ENCODE peak calls at places on chromosomes 11 and 22, in six cellular contexts. One of them, this sample, is unnamed.

GRCh38 chr11:104653011-104653806 is 245.1 kb downstream of the CASP12 start:
- DNase-seq in OCI-LY7: no peak
- DNase-seq in uterus: no peak
- DNase-seq in lower lobe of right lung: no peak
- DNase-seq in WTC11: no peak
- DNase-seq in AG04450: no peak
- DNase-seq in this sample: no peak

GRCh38 chr11:77299528-77299993 is 1.9 kb downstream of the GDPD4 start:
- DNase-seq in OCI-LY7: no peak
- DNase-seq in uterus: no peak
- DNase-seq in lower lobe of right lung: no peak
- DNase-seq in AG04450: no peak
- DNase-seq in WTC11: no peak
- DNase-seq in this sample: no peak

GRCh38 chr11:28110108-28110838 is 2.1 kb downstream of the METTL15 start:
- DNase-seq in WTC11: peak
- DNase-seq in lower lobe of right lung: peak
- DNase-seq in AG04450: peak
- DNase-seq in uterus: peak
- DNase-seq in OCI-LY7: peak
- DNase-seq in this sample: peak

GRCh38 chr11:94457118-94458029 is 36.3 kb downstream of the MRE11 start:
- DNase-seq in uterus: no peak
- DNase-seq in WTC11: no peak
- DNase-seq in AG04450: no peak
- DNase-seq in OCI-LY7: no peak
- DNase-seq in lower lobe of right lung: no peak
- DNase-seq in this sample: no peak

GRCh38 chr22:38455530-38456271 is 702 bp upstream of the KCNJ4 start:
- DNase-seq in WTC11: peak
- DNase-seq in AG04450: no peak
- DNase-seq in lower lobe of right lung: no peak
- DNase-seq in OCI-LY7: peak
- DNase-seq in uterus: no peak
- DNase-seq in this sample: no peak

GRCh38 chr11:67178421-67178820 is 59.4 kb downstream of the KDM2A start:
- DNase-seq in AG04450: no peak
- DNase-seq in OCI-LY7: no peak
- DNase-seq in uterus: no peak
- DNase-seq in WTC11: no peak
- DNase-seq in lower lobe of right lung: no peak
- DNase-seq in this sample: no peak

GRCh38 chr11:44528103-44528502 is 37.4 kb upstream of the CD82 start:
- DNase-seq in WTC11: no peak
- DNase-seq in uterus: no peak
- DNase-seq in AG04450: no peak
- DNase-seq in OCI-LY7: no peak
- DNase-seq in lower lobe of right lung: no peak
- DNase-seq in this sample: no peak

GRCh38 chr11:11731311-11732083 is 109.7 kb upstream of the GALNT18 start:
- DNase-seq in WTC11: no peak
- DNase-seq in AG04450: peak
- DNase-seq in OCI-LY7: no peak
- DNase-seq in lower lobe of right lung: no peak
- DNase-seq in uterus: no peak
- DNase-seq in this sample: no peak

GRCh38 chr11:17208257-17208999 is 642 bp upstream of the PIK3C2A start:
- DNase-seq in uterus: peak
- DNase-seq in WTC11: peak
- DNase-seq in lower lobe of right lung: no peak
- DNase-seq in AG04450: no peak
- DNase-seq in OCI-LY7: peak
- DNase-seq in this sample: peak

GRCh38 chr22:21937041-21937820 is 15.4 kb downstream of the PPM1F start:
- DNase-seq in OCI-LY7: no peak
- DNase-seq in AG04450: no peak
- DNase-seq in lower lobe of right lung: peak
- DNase-seq in WTC11: no peak
- DNase-seq in uterus: no peak
- DNase-seq in this sample: peak

GRCh38 chr22:42747701-42748513 is 27.2 kb upstream of the A4GALT start:
- DNase-seq in AG04450: no peak
- DNase-seq in OCI-LY7: no peak
- DNase-seq in uterus: no peak
- DNase-seq in WTC11: no peak
- DNase-seq in lower lobe of right lung: no peak
- DNase-seq in this sample: no peak

GRCh38 chr11:44110231-44110679 is 14.8 kb downstream of the EXT2 start:
- DNase-seq in OCI-LY7: peak
- DNase-seq in uterus: peak
- DNase-seq in lower lobe of right lung: no peak
- DNase-seq in WTC11: peak
- DNase-seq in AG04450: no peak
- DNase-seq in this sample: peak

GRCh38 chr11:20038969-20039368 is 121.3 kb downstream of the DBX1 start:
- DNase-seq in WTC11: no peak
- DNase-seq in uterus: no peak
- DNase-seq in lower lobe of right lung: no peak
- DNase-seq in OCI-LY7: no peak
- DNase-seq in AG04450: no peak
- DNase-seq in this sample: no peak

GRCh38 chr11:7612661-7613393 is 60.5 kb downstream of the CYB5R2 start:
- DNase-seq in uterus: no peak
- DNase-seq in OCI-LY7: no peak
- DNase-seq in AG04450: no peak
- DNase-seq in lower lobe of right lung: no peak
- DNase-seq in WTC11: no peak
- DNase-seq in this sample: no peak

GRCh38 chr11:94938399-94939055 is 34.8 kb downstream of the CWC15 start:
- DNase-seq in lower lobe of right lung: peak
- DNase-seq in AG04450: no peak
- DNase-seq in WTC11: no peak
- DNase-seq in OCI-LY7: no peak
- DNase-seq in uterus: peak
- DNase-seq in this sample: no peak

GRCh38 chr22:17767236-17768065 is 6.8 kb downstream of the BID start:
- DNase-seq in AG04450: no peak
- DNase-seq in WTC11: no peak
- DNase-seq in lower lobe of right lung: no peak
- DNase-seq in uterus: no peak
- DNase-seq in OCI-LY7: no peak
- DNase-seq in this sample: no peak

GRCh38 chr22:46056169-46057041 is 79.4 kb upstream of the WNT7B start:
- DNase-seq in AG04450: no peak
- DNase-seq in lower lobe of right lung: peak
- DNase-seq in uterus: peak
- DNase-seq in WTC11: peak
- DNase-seq in OCI-LY7: peak
- DNase-seq in this sample: no peak

GRCh38 chr11:108984548-108984947 is 319.7 kb downstream of the DDX10 start:
- DNase-seq in OCI-LY7: no peak
- DNase-seq in lower lobe of right lung: no peak
- DNase-seq in uterus: no peak
- DNase-seq in AG04450: no peak
- DNase-seq in WTC11: no peak
- DNase-seq in this sample: no peak

GRCh38 chr11:109308551-109308950 is 113.4 kb upstream of the C11orf87 start:
- DNase-seq in WTC11: no peak
- DNase-seq in AG04450: no peak
- DNase-seq in lower lobe of right lung: no peak
- DNase-seq in OCI-LY7: no peak
- DNase-seq in uterus: no peak
- DNase-seq in this sample: no peak

GRCh38 chr22:37449281-37449680 is 22.0 kb upstream of the ELFN2 start:
- DNase-seq in OCI-LY7: no peak
- DNase-seq in uterus: no peak
- DNase-seq in AG04450: no peak
- DNase-seq in WTC11: no peak
- DNase-seq in lower lobe of right lung: no peak
- DNase-seq in this sample: no peak

GRCh38 chr11:10809373-10810199 is 860 bp upstream of the EIF4G2 start:
- DNase-seq in WTC11: peak
- DNase-seq in OCI-LY7: peak
- DNase-seq in uterus: peak
- DNase-seq in AG04450: peak
- DNase-seq in lower lobe of right lung: no peak
- DNase-seq in this sample: peak

GRCh38 chr22:50329236-50329635 is 2.4 kb upstream of the DENND6B start:
- DNase-seq in OCI-LY7: no peak
- DNase-seq in uterus: no peak
- DNase-seq in AG04450: no peak
- DNase-seq in lower lobe of right lung: no peak
- DNase-seq in WTC11: no peak
- DNase-seq in this sample: no peak

GRCh38 chr11:57249384-57250319 is 12.6 kb upstream of the APLNR start:
- DNase-seq in OCI-LY7: peak
- DNase-seq in uterus: peak
- DNase-seq in WTC11: peak
- DNase-seq in AG04450: peak
- DNase-seq in lower lobe of right lung: peak
- DNase-seq in this sample: peak

GRCh38 chr11:4606231-4607015 is 1.6 kb downstream of the TRIM68 start:
- DNase-seq in uterus: no peak
- DNase-seq in OCI-LY7: no peak
- DNase-seq in WTC11: no peak
- DNase-seq in AG04450: no peak
- DNase-seq in lower lobe of right lung: no peak
- DNase-seq in this sample: peak

GRCh38 chr11:122024278-122024677 is 91.7 kb downstream of the BLID start:
- DNase-seq in WTC11: no peak
- DNase-seq in lower lobe of right lung: no peak
- DNase-seq in uterus: no peak
- DNase-seq in AG04450: no peak
- DNase-seq in OCI-LY7: no peak
- DNase-seq in this sample: no peak

GRCh38 chr11:122019908-122020694 is 95.9 kb downstream of the BLID start:
- DNase-seq in OCI-LY7: no peak
- DNase-seq in WTC11: no peak
- DNase-seq in lower lobe of right lung: no peak
- DNase-seq in AG04450: no peak
- DNase-seq in uterus: no peak
- DNase-seq in this sample: no peak

GRCh38 chr11:122023614-122024250 is 92.3 kb downstream of the BLID start:
- DNase-seq in AG04450: no peak
- DNase-seq in lower lobe of right lung: no peak
- DNase-seq in uterus: no peak
- DNase-seq in WTC11: no peak
- DNase-seq in OCI-LY7: no peak
- DNase-seq in this sample: no peak

GRCh38 chr11:122022646-122023045 is 93.4 kb downstream of the BLID start:
- DNase-seq in WTC11: no peak
- DNase-seq in lower lobe of right lung: no peak
- DNase-seq in OCI-LY7: no peak
- DNase-seq in AG04450: no peak
- DNase-seq in uterus: no peak
- DNase-seq in this sample: no peak

GRCh38 chr11:122020902-122021301 is 95.1 kb downstream of the BLID start:
- DNase-seq in AG04450: no peak
- DNase-seq in lower lobe of right lung: no peak
- DNase-seq in WTC11: no peak
- DNase-seq in OCI-LY7: peak
- DNase-seq in uterus: no peak
- DNase-seq in this sample: no peak
- TF ChIP-seq CTCF in AG04450: peak
- TF ChIP-seq CTCF in lower lobe of right lung: no peak
- TF ChIP-seq CTCF in WTC11: peak
- TF ChIP-seq CTCF in OCI-LY7: peak
- TF ChIP-seq CTCF in uterus: peak
- TF ChIP-seq CTCF in this sample: no peak

DNA sequence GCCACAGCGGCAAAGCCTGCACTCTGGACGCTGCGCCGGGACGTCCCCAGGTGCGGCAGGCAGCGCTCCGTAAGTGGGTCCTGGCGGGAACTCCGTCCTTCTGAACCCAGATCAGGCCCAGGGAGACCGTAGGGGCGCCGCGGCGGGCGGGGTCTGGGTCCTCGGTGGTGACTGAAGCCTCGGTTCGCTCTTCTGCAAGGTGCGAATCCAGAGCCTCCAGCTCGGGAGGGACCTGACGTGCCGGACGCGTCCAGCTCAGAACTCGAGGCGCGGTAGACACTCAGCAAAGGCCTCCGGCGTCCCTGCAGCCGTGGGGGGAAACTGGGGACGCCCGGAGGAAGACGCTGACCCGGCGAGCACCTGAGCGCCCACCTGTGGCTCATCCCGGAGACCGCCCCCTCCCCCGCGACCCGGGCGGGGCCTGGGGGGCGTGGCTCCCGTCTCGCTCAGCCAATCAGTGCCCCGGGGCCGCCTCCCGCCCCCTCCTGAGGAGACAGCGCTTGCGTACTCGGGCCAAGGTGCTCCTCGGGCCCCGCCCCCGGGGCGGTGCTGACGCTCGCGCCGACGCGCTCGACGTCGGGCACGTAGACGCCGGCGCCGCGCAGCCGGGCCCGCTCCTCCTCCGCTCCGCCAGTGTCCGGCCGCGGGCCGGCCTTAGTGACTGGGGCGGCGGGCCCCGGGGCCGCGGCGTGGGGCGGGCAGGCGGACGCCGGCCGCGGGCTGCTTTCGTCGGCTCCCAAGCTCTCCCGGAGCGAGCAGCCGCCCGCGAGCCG is at the start of gene PPFIA1:
- DNase-seq in AG04450: peak
- DNase-seq in WTC11: peak
- DNase-seq in uterus: peak
- DNase-seq in lower lobe of right lung: peak
- DNase-seq in OCI-LY7: peak
- DNase-seq in this sample: peak
- TF ChIP-seq CTCF in AG04450: no peak
- TF ChIP-seq CTCF in WTC11: no peak
- TF ChIP-seq CTCF in uterus: no peak
- TF ChIP-seq CTCF in lower lobe of right lung: no peak
- TF ChIP-seq CTCF in OCI-LY7: no peak
- TF ChIP-seq CTCF in this sample: no peak

GRCh38 chr11:35799655-35800054 is 137.1 kb downstream of the TRIM44 start:
- DNase-seq in lower lobe of right lung: no peak
- DNase-seq in AG04450: no peak
- DNase-seq in WTC11: no peak
- DNase-seq in uterus: no peak
- DNase-seq in OCI-LY7: no peak
- DNase-seq in this sample: no peak
- TF ChIP-seq CTCF in lower lobe of right lung: no peak
- TF ChIP-seq CTCF in AG04450: no peak
- TF ChIP-seq CTCF in WTC11: peak
- TF ChIP-seq CTCF in uterus: no peak
- TF ChIP-seq CTCF in OCI-LY7: no peak
- TF ChIP-seq CTCF in this sample: no peak

GRCh38 chr11:12961615-12962014 is 47.5 kb upstream of the RASSF10 start:
- DNase-seq in WTC11: no peak
- DNase-seq in OCI-LY7: no peak
- DNase-seq in AG04450: no peak
- DNase-seq in lower lobe of right lung: no peak
- DNase-seq in uterus: no peak
- DNase-seq in this sample: no peak
- TF ChIP-seq CTCF in WTC11: no peak
- TF ChIP-seq CTCF in OCI-LY7: no peak
- TF ChIP-seq CTCF in AG04450: peak
- TF ChIP-seq CTCF in lower lobe of right lung: no peak
- TF ChIP-seq CTCF in uterus: no peak
- TF ChIP-seq CTCF in this sample: no peak